ENCODE peak calls at places on chromosomes 4 and X, in six cellular contexts. J, E, I, G, M and Q are unnamed samples. For H3K27me3, the result is how much of the 10 kb centered on the place peaks cover.

GRCh38 chrX:43850612-43851011 is 31.6 kb downstream of the MAOB start:
- DNase-seq in J (no peak), E (no peak), I (no peak), G (no peak), M (no peak), Q (no peak)

GRCh38 chrX:24186483-24186882 is 37.0 kb downstream of the ZFX start:
- DNase-seq in J (no peak), E (no peak), I (no peak), G (no peak), M (no peak), Q (no peak)

GRCh38 chr4:21034728-21035127 is 334.5 kb downstream of the PACRGL start:
- DNase-seq in J (no peak), E (no peak), I (no peak), G (no peak), M (no peak), Q (peak)

GRCh38 chrX:153457827-153458466 is 12.1 kb upstream of the TREX2 start:
- DNase-seq in J (no peak), E (no peak), I (no peak), G (no peak), M (no peak), Q (no peak)

GRCh38 chrX:73581002-73581628 is 18.1 kb downstream of the CHIC1 start:
- DNase-seq in J (no peak), E (no peak), I (no peak), G (no peak), M (no peak), Q (no peak)

GRCh38 chr4:120466429-120466828 is 399.8 kb upstream of the MAD2L1 start:
- DNase-seq in J (no peak), E (no peak), I (peak), G (no peak), M (no peak), Q (no peak)

GRCh38 chr4:18366762-18367358 is 345.3 kb upstream of the LCORL start:
- DNase-seq in J (no peak), E (no peak), I (no peak), G (no peak), M (no peak), Q (peak)

GRCh38 chrX:41670108-41670507 is 18.7 kb upstream of the GPR34 start:
- DNase-seq in J (no peak), E (no peak), I (no peak), G (no peak), M (no peak), Q (no peak)

GRCh38 chr4:10096201-10096975 is 20.2 kb downstream of the WDR1 start:
- DNase-seq in J (no peak), E (peak), I (no peak), G (peak), M (peak), Q (no peak)

GRCh38 chr4:14184265-14184664 is 556.7 kb upstream of the BOD1L1 start:
- DNase-seq in J (no peak), E (no peak), I (no peak), G (no peak), M (peak), Q (no peak)

GRCh38 chr4:1720163-1720983 is 750 bp downstream of the TMEM129 start:
- DNase-seq in J (peak), E (no peak), I (peak), G (peak), M (no peak), Q (no peak)

GRCh38 chr4:173652283-173652931 is 122.4 kb upstream of the HAND2 start:
- DNase-seq in J (no peak), E (no peak), I (no peak), G (no peak), M (peak), Q (no peak)

GRCh38 chr4:16616981-16617380 is 281.5 kb downstream of the LDB2 start:
- DNase-seq in J (no peak), E (no peak), I (no peak), G (no peak), M (no peak), Q (no peak)

GRCh38 chr4:77600521-77601451 is 4.8 kb upstream of the CXCL13 start:
- DNase-seq in J (no peak), E (no peak), I (peak), G (peak), M (no peak), Q (peak)

DNA sequence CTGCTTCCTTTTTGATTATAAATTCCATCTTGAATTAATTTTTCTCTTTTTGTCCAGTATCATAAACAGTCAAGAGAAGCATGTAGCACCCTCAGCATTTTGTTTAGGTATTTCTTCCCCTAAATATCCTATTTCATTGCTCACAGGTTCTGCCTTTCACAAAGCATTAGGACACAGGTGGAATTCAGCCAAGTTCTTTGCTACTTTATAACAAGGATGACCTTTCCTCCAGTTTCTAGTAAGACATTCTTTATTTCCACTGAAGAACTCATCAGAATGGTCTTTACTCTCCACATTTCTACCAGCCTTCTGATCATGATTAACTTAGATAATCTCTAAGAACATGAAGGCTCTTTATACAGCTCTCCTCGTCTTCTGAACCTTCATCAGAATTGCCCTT is 7.4 kb downstream of the SLC9B1 start:
- DNase-seq in J (no peak), E (peak), I (no peak), G (no peak), M (no peak), Q (no peak)
- TF ChIP-seq CTCF in J (no peak), E (no peak), I (no peak), G (no peak), M (no peak), Q (no peak)

GRCh38 chr4:185017964-185018772 is at the start of gene HELT:
- DNase-seq in J (no peak), E (no peak), I (peak), G (no peak), M (no peak), Q (peak)
- H3K27me3 ChIP-seq in J (half or more), E (half or more), I (half or more), G (half or more), M (half or more), Q (under half)

DNA sequence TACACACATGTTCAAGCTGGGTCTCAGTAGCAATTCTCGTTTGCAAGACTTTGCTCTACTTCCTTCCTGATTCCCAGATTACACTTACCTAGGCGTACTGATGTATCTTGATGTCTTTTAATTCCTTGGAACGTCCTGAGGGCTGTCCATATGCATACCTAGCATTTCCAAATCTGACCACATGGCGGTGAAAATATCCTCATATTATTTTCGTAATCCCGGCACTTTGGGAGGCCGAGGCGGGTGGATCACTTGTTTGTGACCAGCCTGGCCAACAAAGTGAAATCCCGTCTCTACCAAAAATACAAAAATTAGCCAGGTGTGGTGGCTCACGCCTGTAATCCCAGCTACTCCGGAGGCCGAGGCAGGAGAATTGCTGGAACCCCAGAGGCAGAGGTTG is 1786.3 kb upstream of the TENM3 start:
- DNase-seq in J (no peak), E (no peak), I (no peak), G (no peak), M (no peak), Q (no peak)
- TF ChIP-seq CTCF in J (no peak), E (peak), I (peak), G (no peak), M (no peak), Q (peak)

DNA sequence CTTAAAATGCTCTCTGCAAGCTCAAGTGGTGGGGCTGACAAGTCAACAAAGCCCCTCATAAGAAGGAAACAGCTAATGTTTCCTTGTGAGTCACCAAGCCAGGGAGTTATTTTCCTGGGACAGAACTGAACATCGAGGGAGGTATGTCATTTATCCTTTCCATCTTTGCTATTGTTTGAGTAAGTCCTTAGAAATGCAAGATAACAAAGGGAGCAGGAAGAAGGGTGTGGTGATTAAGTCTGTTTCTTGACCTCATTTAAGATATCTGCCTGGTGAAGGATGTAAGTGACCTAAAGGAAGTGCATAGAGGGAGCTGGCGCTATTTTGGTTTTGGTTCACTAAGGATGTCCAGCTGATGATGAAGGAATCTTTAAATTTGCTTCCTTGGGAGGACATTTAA is 39.9 kb downstream of the ATG4A start:
- DNase-seq in J (no peak), E (no peak), I (no peak), G (no peak), M (no peak), Q (no peak)
- H3K27me3 ChIP-seq in J (under half), E (under half), I (under half), G (under half), M (under half), Q (under half)

DNA sequence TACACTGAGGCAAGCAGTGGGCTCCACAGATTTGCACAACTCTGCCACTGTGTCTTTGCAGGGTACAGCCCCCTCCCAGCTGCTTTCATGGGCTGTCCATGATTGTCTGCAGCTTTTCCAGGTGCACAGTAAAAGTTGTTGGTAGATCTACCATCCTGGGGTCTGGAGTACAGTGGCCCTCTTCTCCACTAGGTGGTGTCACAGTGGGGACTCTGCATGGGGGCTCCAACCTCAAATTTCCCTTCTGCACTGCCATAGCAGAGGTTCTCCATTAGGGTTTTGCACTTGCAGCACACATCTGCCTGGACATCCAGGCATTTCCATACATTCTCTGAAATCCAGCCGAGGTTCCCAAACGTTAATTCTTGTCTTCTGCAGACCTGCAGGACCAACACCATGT is 1002.3 kb downstream of the FAM133A start:
- DNase-seq in J (no peak), E (no peak), I (no peak), G (no peak), M (no peak), Q (no peak)
- TF ChIP-seq CTCF in J (no peak), E (no peak), I (peak), G (no peak), M (no peak), Q (peak)